ENCODE peak calls at places on chromosomes 16 and 17, in five cellular contexts. H is C1 segment of cervical spinal cord; K is NCI-H1417; W is stimulated activated CD4-positive, alpha-beta T cell treated with anti-CD3 and anti-CD28 coated beads, Interleukin-2, amount 100 ng/mL, for 24 hours; C is glomerular endothelial cell. J is an unnamed sample.

GRCh38 chr17:7997186-7997585 is 5.2 kb upstream of the GUCY2D start:
- DNase-seq in H (no peak), W (no peak), K (no peak), C (no peak), J (peak; percentile 47)

GRCh38 chr17:14125518-14126125 is 56.3 kb downstream of the COX10 start:
- DNase-seq in H (no peak), K (no peak), W (no peak), C (no peak), J (no peak)

GRCh38 chr16:30557397-30557949 is 701 bp downstream of the ZNF764 start:
- DNase-seq in W (peak; percentile 47), H (peak; percentile 28), C (no peak), K (peak; percentile 53), J (no peak)

GRCh38 chr17:10266477-10266876 is 68.1 kb upstream of the GAS7 start:
- DNase-seq in C (no peak), H (no peak), K (no peak), W (no peak), J (no peak)

GRCh38 chr17:2266045-2266864 is 37.3 kb downstream of the SMG6 start:
- DNase-seq in C (no peak), K (no peak), W (peak; percentile 84), H (no peak), J (peak; percentile 87)

GRCh38 chr16:11670171-11671131 is 2.2 kb downstream of the SNN start:
- DNase-seq in C (no peak), H (peak; percentile 47), W (no peak), K (no peak), J (peak; percentile 26)

GRCh38 chr16:23254338-23254737 is 47.8 kb upstream of the SCNN1B start:
- DNase-seq in W (peak; percentile 17), K (no peak), H (no peak), C (no peak), J (peak; percentile 3)

GRCh38 chr17:51427259-51428255 is 167.2 kb downstream of the UTP18 start:
- DNase-seq in K (no peak), W (peak; percentile 60), C (no peak), H (no peak), J (peak; percentile 68)

GRCh38 chr16:81889896-81890634 is 111.0 kb downstream of the PLCG2 start:
- DNase-seq in H (peak; percentile 0), K (peak; percentile 38), W (peak; percentile 58), C (no peak), J (peak; percentile 65)

GRCh38 chr17:51351890-51352289 is 91.5 kb downstream of the UTP18 start:
- DNase-seq in K (no peak), C (no peak), H (no peak), W (no peak), J (no peak)

GRCh38 chr17:8075081-8075480 is 12.4 kb downstream of the ALOX12B start:
- DNase-seq in C (no peak), K (no peak), H (no peak), W (no peak), J (no peak)

GRCh38 chr16:15972046-15972868 is 22.8 kb downstream of the ABCC1 start:
- DNase-seq in H (no peak), K (no peak), C (no peak), W (no peak), J (no peak)

GRCh38 chr16:80580109-80580832 is 39.5 kb downstream of the DYNLRB2 start:
- DNase-seq in K (no peak), W (peak; percentile 69), H (no peak), C (no peak), J (peak; percentile 70)

GRCh38 chr17:70810609-70811008 is 641.3 kb downstream of the KCNJ2 start:
- DNase-seq in H (no peak), C (no peak), W (no peak), K (no peak), J (no peak)

GRCh38 chr17:82271401-82271800 is 2.1 kb downstream of the CSNK1D start:
- DNase-seq in C (no peak), K (no peak), H (no peak), W (no peak), J (no peak)

GRCh38 chr16:80129791-80130190 is 411.0 kb upstream of the DYNLRB2 start:
- DNase-seq in H (no peak), K (no peak), W (no peak), C (no peak), J (no peak)

GRCh38 chr17:78344666-78345065 is 15.2 kb downstream of the SOCS3 start:
- DNase-seq in W (no peak), K (no peak), C (no peak), H (no peak), J (no peak)

GRCh38 chr17:77455111-77455877 is 314.5 kb downstream of the SEC14L1 start:
- DNase-seq in H (no peak), K (no peak), C (no peak), W (peak; percentile 50), J (peak; percentile 53)

GRCh38 chr16:81585785-81586184 is 141.2 kb downstream of the CMIP start:
- DNase-seq in K (no peak), C (no peak), W (no peak), H (no peak), J (no peak)

J was measured in activated CD4-positive, alpha-beta T cell treated with anti-CD3 and anti-CD28 coated beads, Interleukin-2, amount 50 U/mL, for 48 hours.